ENCODE peak calls at places on chromosomes 16 and 17, in eight cellular contexts. One of them, this sample, is unnamed.

GRCh38 chr16:54489225-54489781 is 202.7 kb upstream of the IRX3 start:
- DNase-seq in stimulated activated CD4-positive, alpha-beta T cell treated with anti-CD3 and anti-CD28 coated beads, Interleukin-4, amount 100 ng/mL, for 4 hours: no peak
- DNase-seq in amniotic epithelial cell: peak
- DNase-seq in GM10248: no peak
- DNase-seq in GDM1: no peak
- DNase-seq in memory B cell: no peak
- DNase-seq in HCEC 1CT: no peak
- DNase-seq in activated T-cell treated with anti-CD3 and anti-CD28 coated beads for 1 hour: no peak
- DNase-seq in this sample: no peak

GRCh38 chr17:1571362-1571746 is 8.8 kb upstream of the PITPNA start:
- DNase-seq in HCEC 1CT: no peak
- DNase-seq in amniotic epithelial cell: no peak
- DNase-seq in stimulated activated CD4-positive, alpha-beta T cell treated with anti-CD3 and anti-CD28 coated beads, Interleukin-4, amount 100 ng/mL, for 4 hours: no peak
- DNase-seq in memory B cell: no peak
- DNase-seq in activated T-cell treated with anti-CD3 and anti-CD28 coated beads for 1 hour: no peak
- DNase-seq in GDM1: no peak
- DNase-seq in GM10248: no peak
- DNase-seq in this sample: no peak

GRCh38 chr17:12047977-12048376 is 27.3 kb downstream of the MAP2K4 start:
- DNase-seq in stimulated activated CD4-positive, alpha-beta T cell treated with anti-CD3 and anti-CD28 coated beads, Interleukin-4, amount 100 ng/mL, for 4 hours: no peak
- DNase-seq in GM10248: no peak
- DNase-seq in amniotic epithelial cell: no peak
- DNase-seq in GDM1: no peak
- DNase-seq in HCEC 1CT: peak
- DNase-seq in activated T-cell treated with anti-CD3 and anti-CD28 coated beads for 1 hour: no peak
- DNase-seq in memory B cell: no peak
- DNase-seq in this sample: no peak

GRCh38 chr16:10510279-10510678 is 70.1 kb downstream of the EMP2 start:
- DNase-seq in stimulated activated CD4-positive, alpha-beta T cell treated with anti-CD3 and anti-CD28 coated beads, Interleukin-4, amount 100 ng/mL, for 4 hours: no peak
- DNase-seq in GDM1: no peak
- DNase-seq in HCEC 1CT: no peak
- DNase-seq in memory B cell: no peak
- DNase-seq in activated T-cell treated with anti-CD3 and anti-CD28 coated beads for 1 hour: no peak
- DNase-seq in amniotic epithelial cell: no peak
- DNase-seq in GM10248: no peak
- DNase-seq in this sample: no peak

GRCh38 chr16:69720822-69721430 is 5.4 kb downstream of the NQO1 start:
- DNase-seq in stimulated activated CD4-positive, alpha-beta T cell treated with anti-CD3 and anti-CD28 coated beads, Interleukin-4, amount 100 ng/mL, for 4 hours: no peak
- DNase-seq in HCEC 1CT: no peak
- DNase-seq in activated T-cell treated with anti-CD3 and anti-CD28 coated beads for 1 hour: no peak
- DNase-seq in memory B cell: no peak
- DNase-seq in amniotic epithelial cell: no peak
- DNase-seq in GDM1: no peak
- DNase-seq in GM10248: no peak
- DNase-seq in this sample: no peak

GRCh38 chr17:15260376-15261062 is 4.6 kb downstream of the PMP22 start:
- DNase-seq in HCEC 1CT: peak
- DNase-seq in memory B cell: peak
- DNase-seq in GDM1: peak
- DNase-seq in stimulated activated CD4-positive, alpha-beta T cell treated with anti-CD3 and anti-CD28 coated beads, Interleukin-4, amount 100 ng/mL, for 4 hours: peak
- DNase-seq in GM10248: peak
- DNase-seq in amniotic epithelial cell: peak
- DNase-seq in activated T-cell treated with anti-CD3 and anti-CD28 coated beads for 1 hour: no peak
- DNase-seq in this sample: peak

GRCh38 chr16:26111900-26112299 is 420.1 kb downstream of the HS3ST4 start:
- DNase-seq in amniotic epithelial cell: no peak
- DNase-seq in stimulated activated CD4-positive, alpha-beta T cell treated with anti-CD3 and anti-CD28 coated beads, Interleukin-4, amount 100 ng/mL, for 4 hours: no peak
- DNase-seq in GDM1: no peak
- DNase-seq in GM10248: no peak
- DNase-seq in activated T-cell treated with anti-CD3 and anti-CD28 coated beads for 1 hour: no peak
- DNase-seq in HCEC 1CT: no peak
- DNase-seq in memory B cell: no peak
- DNase-seq in this sample: no peak

GRCh38 chr17:78013683-78014467 is 55.4 kb downstream of the TNRC6C start:
- DNase-seq in memory B cell: peak
- DNase-seq in stimulated activated CD4-positive, alpha-beta T cell treated with anti-CD3 and anti-CD28 coated beads, Interleukin-4, amount 100 ng/mL, for 4 hours: peak
- DNase-seq in GDM1: peak
- DNase-seq in GM10248: peak
- DNase-seq in amniotic epithelial cell: peak
- DNase-seq in activated T-cell treated with anti-CD3 and anti-CD28 coated beads for 1 hour: peak
- DNase-seq in HCEC 1CT: peak
- DNase-seq in this sample: peak

GRCh38 chr17:39679521-39680192 is 8.2 kb downstream of the PGAP3 start:
- DNase-seq in activated T-cell treated with anti-CD3 and anti-CD28 coated beads for 1 hour: peak
- DNase-seq in stimulated activated CD4-positive, alpha-beta T cell treated with anti-CD3 and anti-CD28 coated beads, Interleukin-4, amount 100 ng/mL, for 4 hours: no peak
- DNase-seq in GM10248: no peak
- DNase-seq in memory B cell: no peak
- DNase-seq in GDM1: peak
- DNase-seq in HCEC 1CT: no peak
- DNase-seq in amniotic epithelial cell: no peak
- DNase-seq in this sample: no peak

GRCh38 chr17:72502111-72502939 is 381.5 kb downstream of the SOX9 start:
- DNase-seq in activated T-cell treated with anti-CD3 and anti-CD28 coated beads for 1 hour: no peak
- DNase-seq in HCEC 1CT: no peak
- DNase-seq in stimulated activated CD4-positive, alpha-beta T cell treated with anti-CD3 and anti-CD28 coated beads, Interleukin-4, amount 100 ng/mL, for 4 hours: no peak
- DNase-seq in GM10248: no peak
- DNase-seq in amniotic epithelial cell: peak
- DNase-seq in memory B cell: no peak
- DNase-seq in GDM1: no peak
- DNase-seq in this sample: peak

GRCh38 chr16:74743668-74744299 is 30.8 kb downstream of the FA2H start:
- DNase-seq in stimulated activated CD4-positive, alpha-beta T cell treated with anti-CD3 and anti-CD28 coated beads, Interleukin-4, amount 100 ng/mL, for 4 hours: no peak
- DNase-seq in GDM1: no peak
- DNase-seq in activated T-cell treated with anti-CD3 and anti-CD28 coated beads for 1 hour: no peak
- DNase-seq in GM10248: no peak
- DNase-seq in HCEC 1CT: peak
- DNase-seq in amniotic epithelial cell: peak
- DNase-seq in memory B cell: no peak
- DNase-seq in this sample: peak

GRCh38 chr16:22266546-22266945 is 30.7 kb upstream of the POLR3E start:
- DNase-seq in GDM1: no peak
- DNase-seq in activated T-cell treated with anti-CD3 and anti-CD28 coated beads for 1 hour: no peak
- DNase-seq in amniotic epithelial cell: no peak
- DNase-seq in GM10248: no peak
- DNase-seq in stimulated activated CD4-positive, alpha-beta T cell treated with anti-CD3 and anti-CD28 coated beads, Interleukin-4, amount 100 ng/mL, for 4 hours: no peak
- DNase-seq in HCEC 1CT: no peak
- DNase-seq in memory B cell: no peak
- DNase-seq in this sample: no peak

GRCh38 chr17:72816406-72816805 is 276.1 kb downstream of the SLC39A11 start:
- DNase-seq in stimulated activated CD4-positive, alpha-beta T cell treated with anti-CD3 and anti-CD28 coated beads, Interleukin-4, amount 100 ng/mL, for 4 hours: no peak
- DNase-seq in memory B cell: no peak
- DNase-seq in GDM1: no peak
- DNase-seq in activated T-cell treated with anti-CD3 and anti-CD28 coated beads for 1 hour: no peak
- DNase-seq in amniotic epithelial cell: no peak
- DNase-seq in GM10248: no peak
- DNase-seq in HCEC 1CT: no peak
- DNase-seq in this sample: no peak

GRCh38 chr17:27247071-27247957 is 46.6 kb upstream of the WSB1 start:
- DNase-seq in activated T-cell treated with anti-CD3 and anti-CD28 coated beads for 1 hour: no peak
- DNase-seq in stimulated activated CD4-positive, alpha-beta T cell treated with anti-CD3 and anti-CD28 coated beads, Interleukin-4, amount 100 ng/mL, for 4 hours: no peak
- DNase-seq in GDM1: no peak
- DNase-seq in GM10248: no peak
- DNase-seq in amniotic epithelial cell: peak
- DNase-seq in HCEC 1CT: peak
- DNase-seq in memory B cell: no peak
- DNase-seq in this sample: no peak

GRCh38 chr17:18910881-18911280 is 41.1 kb upstream of the SLC5A10 start:
- DNase-seq in GDM1: no peak
- DNase-seq in stimulated activated CD4-positive, alpha-beta T cell treated with anti-CD3 and anti-CD28 coated beads, Interleukin-4, amount 100 ng/mL, for 4 hours: no peak
- DNase-seq in amniotic epithelial cell: no peak
- DNase-seq in memory B cell: no peak
- DNase-seq in HCEC 1CT: no peak
- DNase-seq in GM10248: no peak
- DNase-seq in activated T-cell treated with anti-CD3 and anti-CD28 coated beads for 1 hour: no peak
- DNase-seq in this sample: no peak

GRCh38 chr16:86089341-86089900 is 190.5 kb downstream of the IRF8 start:
- DNase-seq in HCEC 1CT: no peak
- DNase-seq in amniotic epithelial cell: no peak
- DNase-seq in GDM1: no peak
- DNase-seq in stimulated activated CD4-positive, alpha-beta T cell treated with anti-CD3 and anti-CD28 coated beads, Interleukin-4, amount 100 ng/mL, for 4 hours: no peak
- DNase-seq in GM10248: no peak
- DNase-seq in memory B cell: no peak
- DNase-seq in activated T-cell treated with anti-CD3 and anti-CD28 coated beads for 1 hour: no peak
- DNase-seq in this sample: no peak

GRCh38 chr17:29151567-29151966 is 28.6 kb downstream of the MYO18A start:
- DNase-seq in GDM1: no peak
- DNase-seq in amniotic epithelial cell: no peak
- DNase-seq in activated T-cell treated with anti-CD3 and anti-CD28 coated beads for 1 hour: no peak
- DNase-seq in GM10248: no peak
- DNase-seq in stimulated activated CD4-positive, alpha-beta T cell treated with anti-CD3 and anti-CD28 coated beads, Interleukin-4, amount 100 ng/mL, for 4 hours: no peak
- DNase-seq in HCEC 1CT: peak
- DNase-seq in memory B cell: no peak
- DNase-seq in this sample: no peak

GRCh38 chr16:49617016-49617569 is 238.8 kb downstream of the ZNF423 start:
- DNase-seq in amniotic epithelial cell: no peak
- DNase-seq in GDM1: no peak
- DNase-seq in GM10248: no peak
- DNase-seq in HCEC 1CT: no peak
- DNase-seq in stimulated activated CD4-positive, alpha-beta T cell treated with anti-CD3 and anti-CD28 coated beads, Interleukin-4, amount 100 ng/mL, for 4 hours: no peak
- DNase-seq in memory B cell: no peak
- DNase-seq in activated T-cell treated with anti-CD3 and anti-CD28 coated beads for 1 hour: no peak
- DNase-seq in this sample: no peak

GRCh38 chr16:82439678-82440293 is 187.0 kb upstream of the CDH13 start:
- DNase-seq in amniotic epithelial cell: no peak
- DNase-seq in memory B cell: no peak
- DNase-seq in activated T-cell treated with anti-CD3 and anti-CD28 coated beads for 1 hour: no peak
- DNase-seq in HCEC 1CT: no peak
- DNase-seq in stimulated activated CD4-positive, alpha-beta T cell treated with anti-CD3 and anti-CD28 coated beads, Interleukin-4, amount 100 ng/mL, for 4 hours: no peak
- DNase-seq in GM10248: peak
- DNase-seq in GDM1: no peak
- DNase-seq in this sample: peak

This sample was measured in NCI-H2171 treated with DMSO at 0.1 percent for 48 hours.